ENCODE peak calls at places on chromosome 1, in ten cellular contexts. X is epithelial cell of prostate; Q is HCT116; D is COR-L47; P is T-helper 2 cell treated with Interferon-gamma antibody and Interleukin-4, amounts not matched to agents 5 μg/mL and 100 μg/mL, for 36 hours; M is stimulated activated CD8-positive, alpha-beta memory T cell treated with anti-CD3 and anti-CD28 coated beads, Interleukin-7, amount 100 ng/mL, for 48 hours; U is NT2/D1; H is SJCRH30; L is caudate nucleus; O is hepatocyte. V is an unnamed sample.

GRCh38 chr1:235313262-235313661 is 14.7 kb downstream of the ARID4B start:
- DNase-seq in X (no peak), Q (no peak), D (no peak), P (no peak), M (no peak), U (no peak), H (no peak), L (no peak), O (no peak), V (no peak)

GRCh38 chr1:207868769-207869721 is 41.9 kb downstream of the CD34 start:
- DNase-seq in X (no peak), Q (peak), D (peak), P (peak), M (no peak), U (peak), H (peak), L (peak), O (peak), V (peak)

GRCh38 chr1:234478481-234479309 is at the start of gene TARBP1:
- DNase-seq in X (no peak), Q (peak), D (peak), P (peak), M (peak), U (peak), H (peak), L (peak), O (peak), V (peak)

GRCh38 chr1:212791261-212791675 is 309 bp downstream of the NSL1 start:
- DNase-seq in X (peak), Q (no peak), D (peak), P (no peak), M (no peak), U (no peak), H (no peak), L (no peak), O (no peak), V (peak)

GRCh38 chr1:230901711-230902110 is 33.4 kb upstream of the C1orf198 start:
- DNase-seq in X (no peak), Q (no peak), D (no peak), P (no peak), M (no peak), U (no peak), H (no peak), L (no peak), O (no peak), V (no peak)

GRCh38 chr1:78254517-78254916 is 208.8 kb downstream of the GIPC2 start:
- DNase-seq in X (peak), Q (no peak), D (no peak), P (no peak), M (no peak), U (no peak), H (no peak), L (no peak), O (no peak), V (peak)

GRCh38 chr1:150876111-150876434 is 326 bp downstream of the ARNT start:
- DNase-seq in X (no peak), Q (peak), D (no peak), P (no peak), M (no peak), U (peak), H (no peak), L (no peak), O (peak), V (peak)

GRCh38 chr1:9822897-9823692 is 670 bp downstream of the CLSTN1 start:
- DNase-seq in X (no peak), Q (no peak), D (peak), P (peak), M (no peak), U (no peak), H (no peak), L (peak), O (no peak), V (no peak)

GRCh38 chr1:178417858-178418257 is 78.9 kb downstream of the CLEC20A start:
- DNase-seq in X (peak), Q (peak), D (no peak), P (no peak), M (no peak), U (no peak), H (no peak), L (no peak), O (peak), V (peak)

GRCh38 chr1:97384294-97384952 is 536.4 kb downstream of the DPYD start:
- DNase-seq in X (peak), Q (peak), D (no peak), P (no peak), M (no peak), U (no peak), H (no peak), L (no peak), O (no peak), V (peak)

GRCh38 chr1:9821710-9822109 is 2.1 kb downstream of the CLSTN1 start:
- DNase-seq in X (no peak), Q (no peak), D (no peak), P (no peak), M (no peak), U (no peak), H (no peak), L (no peak), O (no peak), V (no peak)

GRCh38 chr1:30379684-30380624 is 343.4 kb downstream of the MATN1 start:
- DNase-seq in X (peak), Q (peak), D (peak), P (peak), M (peak), U (peak), H (peak), L (peak), O (peak), V (peak)

GRCh38 chr1:153404768-153405167 is 11.6 kb upstream of the S100A7A start:
- DNase-seq in X (no peak), Q (peak), D (peak), P (peak), M (peak), U (peak), H (peak), L (no peak), O (no peak), V (no peak)

GRCh38 chr1:89603651-89604413 is 29.1 kb upstream of the LRRC8C start:
- DNase-seq in X (no peak), Q (no peak), D (no peak), P (peak), M (peak), U (no peak), H (no peak), L (peak), O (no peak), V (no peak)

GRCh38 chr1:244052011-244052727 is 1.1 kb downstream of the ZBTB18 start:
- DNase-seq in X (no peak), Q (no peak), D (no peak), P (no peak), M (no peak), U (no peak), H (peak), L (no peak), O (no peak), V (no peak)

GRCh38 chr1:216464489-216464888 is 41.2 kb upstream of the USH2A start:
- DNase-seq in X (peak), Q (no peak), D (no peak), P (no peak), M (no peak), U (no peak), H (no peak), L (no peak), O (no peak), V (peak)

GRCh38 chr1:165717918-165718515 is 19.7 kb upstream of the ALDH9A1 start:
- DNase-seq in X (no peak), Q (peak), D (peak), P (peak), M (no peak), U (peak), H (peak), L (peak), O (peak), V (peak)

GRCh38 chr1:55079651-55080050 is 40.3 kb downstream of the PCSK9 start:
- DNase-seq in X (no peak), Q (no peak), D (no peak), P (no peak), M (no peak), U (no peak), H (no peak), L (no peak), O (no peak), V (no peak)

GRCh38 chr1:247212012-247212411 is 40.2 kb upstream of the ZNF124 start:
- DNase-seq in X (no peak), Q (no peak), D (no peak), P (no peak), M (no peak), U (no peak), H (peak), L (no peak), O (no peak), V (no peak)

GRCh38 chr1:53835491-53835890 is 2.6 kb downstream of the NDC1 start:
- DNase-seq in X (no peak), Q (no peak), D (no peak), P (no peak), M (no peak), U (no peak), H (no peak), L (no peak), O (no peak), V (no peak)

GRCh38 chr1:40039245-40039756 is 1.2 kb upstream of the CAP1 start:
- DNase-seq in X (no peak), Q (no peak), D (peak), P (no peak), M (no peak), U (peak), H (peak), L (no peak), O (no peak), V (peak)

GRCh38 chr1:14263671-14264070 is 334.8 kb upstream of the KAZN start:
- DNase-seq in X (no peak), Q (no peak), D (no peak), P (no peak), M (no peak), U (no peak), H (no peak), L (no peak), O (no peak), V (no peak)

GRCh38 chr1:167052389-167052788 is 37.8 kb downstream of the GPA33 start:
- DNase-seq in X (no peak), Q (peak), D (peak), P (no peak), M (no peak), U (peak), H (no peak), L (no peak), O (peak), V (no peak)

GRCh38 chr1:234564035-234565029 is 45.6 kb downstream of the IRF2BP2 start:
- DNase-seq in X (peak), Q (peak), D (no peak), P (peak), M (no peak), U (no peak), H (no peak), L (no peak), O (peak), V (peak)

GRCh38 chr1:56132520-56132919 is 446.8 kb downstream of the PLPP3 start:
- DNase-seq in X (no peak), Q (no peak), D (no peak), P (no peak), M (no peak), U (no peak), H (no peak), L (no peak), O (no peak), V (no peak)

GRCh38 chr1:112337028-112337531 is 58.9 kb upstream of the CTTNBP2NL start:
- DNase-seq in X (no peak), Q (peak), D (peak), P (no peak), M (no peak), U (no peak), H (peak), L (no peak), O (peak), V (peak)

GRCh38 chr1:167084739-167085138 is 5.4 kb downstream of the GPA33 start:
- DNase-seq in X (no peak), Q (no peak), D (no peak), P (no peak), M (no peak), U (no peak), H (no peak), L (no peak), O (no peak), V (no peak)

GRCh38 chr1:238346340-238346739 is 455.6 kb upstream of the ZP4 start:
- DNase-seq in X (no peak), Q (no peak), D (no peak), P (no peak), M (no peak), U (no peak), H (no peak), L (no peak), O (no peak), V (no peak)

GRCh38 chr1:59730759-59731478 is 83.8 kb upstream of the HOOK1 start:
- DNase-seq in X (peak), Q (peak), D (no peak), P (no peak), M (no peak), U (peak), H (peak), L (peak), O (peak), V (peak)

GRCh38 chr1:118999348-119000071 is 11.4 kb upstream of the TBX15 start:
- DNase-seq in X (no peak), Q (no peak), D (no peak), P (no peak), M (no peak), U (no peak), H (no peak), L (no peak), O (no peak), V (no peak)

GRCh38 chr1:207803678-207804077 is 51.8 kb downstream of the CD46 start:
- DNase-seq in X (no peak), Q (no peak), D (no peak), P (no peak), M (no peak), U (no peak), H (no peak), L (no peak), O (no peak), V (no peak)

GRCh38 chr1:15945011-15945831 is 30.7 kb downstream of the ZBTB17 start:
- DNase-seq in X (no peak), Q (no peak), D (no peak), P (no peak), M (no peak), U (no peak), H (no peak), L (no peak), O (no peak), V (no peak)

GRCh38 chr1:46210561-46210960 is 7.4 kb downstream of the LURAP1 start:
- DNase-seq in X (no peak), Q (no peak), D (no peak), P (no peak), M (no peak), U (no peak), H (no peak), L (no peak), O (no peak), V (no peak)

GRCh38 chr1:40736085-40736531 is 44.6 kb downstream of the NFYC start:
- DNase-seq in X (no peak), Q (no peak), D (no peak), P (no peak), M (no peak), U (no peak), H (peak), L (no peak), O (no peak), V (peak)

V was measured in fibroblast of gingiva.